ENCODE peak calls at places on chromosomes 5 and 9, in four cellular contexts. G, D, Q and B are unnamed samples.

GRCh38 chr9:121840838-121841760 is 189.7 kb downstream of the DAB2IP start:
- DNase-seq in G (no peak), D (no peak), Q (no peak), B (no peak)

GRCh38 chr9:134669556-134669955 is 28.0 kb downstream of the COL5A1 start:
- DNase-seq in G (no peak), D (no peak), Q (no peak), B (no peak)

GRCh38 chr5:40914835-40915234 is 5.5 kb downstream of the C7 start:
- DNase-seq in G (no peak), D (no peak), Q (no peak), B (no peak)

GRCh38 chr5:137923856-137924255 is 34.6 kb downstream of the PKD2L2 start:
- DNase-seq in G (no peak), D (no peak), Q (no peak), B (no peak)

GRCh38 chr5:72246954-72247442 is 73.0 kb downstream of the MRPS27 start:
- DNase-seq in G (no peak), D (peak), Q (no peak), B (no peak)

GRCh38 chr9:128323192-128323730 is 622 bp downstream of the COQ4 start:
- DNase-seq in G (no peak), D (no peak), Q (no peak), B (no peak)

GRCh38 chr9:89395931-89396710 is 77.8 kb downstream of the SECISBP2 start:
- DNase-seq in G (no peak), D (no peak), Q (no peak), B (no peak)

GRCh38 chr5:148972958-148973357 is 89.9 kb downstream of the SH3TC2 start:
- DNase-seq in G (peak), D (peak), Q (peak), B (peak)

GRCh38 chr9:136628287-136628686 is 34.4 kb upstream of the EGFL7 start:
- DNase-seq in G (no peak), D (no peak), Q (no peak), B (no peak)

GRCh38 chr9:33180526-33181184 is 13.5 kb upstream of the B4GALT1 start:
- DNase-seq in G (no peak), D (no peak), Q (no peak), B (no peak)

GRCh38 chr9:98871456-98872065 is 64.1 kb downstream of the GALNT12 start:
- DNase-seq in G (no peak), D (no peak), Q (no peak), B (no peak)

GRCh38 chr9:134891713-134892112 is 11.1 kb downstream of the FCN2 start:
- DNase-seq in G (no peak), D (no peak), Q (no peak), B (no peak)

GRCh38 chr9:82777366-82777765 is 285.6 kb downstream of the RASEF start:
- DNase-seq in G (no peak), D (no peak), Q (no peak), B (no peak)

GRCh38 chr5:41871866-41872265 is 1.6 kb upstream of the OXCT1 start:
- DNase-seq in G (no peak), D (peak), Q (no peak), B (no peak)

GRCh38 chr9:120937596-120937995 is 11.0 kb upstream of the TRAF1 start:
- DNase-seq in G (no peak), D (no peak), Q (no peak), B (no peak)

GRCh38 chr9:114096041-114096511 is 3.0 kb downstream of the KIF12 start:
- DNase-seq in G (no peak), D (no peak), Q (no peak), B (no peak)

GRCh38 chr9:94740191-94740874 is 13.8 kb downstream of the AOPEP start:
- DNase-seq in G (no peak), D (no peak), Q (no peak), B (no peak)

GRCh38 chr9:16133556-16134227 is 580.8 kb downstream of the CCDC171 start:
- DNase-seq in G (peak), D (peak), Q (peak), B (no peak)

GRCh38 chr5:149796025-149796424 is 65.9 kb downstream of the PPARGC1B start:
- DNase-seq in G (peak), D (no peak), Q (no peak), B (no peak)

DNA sequence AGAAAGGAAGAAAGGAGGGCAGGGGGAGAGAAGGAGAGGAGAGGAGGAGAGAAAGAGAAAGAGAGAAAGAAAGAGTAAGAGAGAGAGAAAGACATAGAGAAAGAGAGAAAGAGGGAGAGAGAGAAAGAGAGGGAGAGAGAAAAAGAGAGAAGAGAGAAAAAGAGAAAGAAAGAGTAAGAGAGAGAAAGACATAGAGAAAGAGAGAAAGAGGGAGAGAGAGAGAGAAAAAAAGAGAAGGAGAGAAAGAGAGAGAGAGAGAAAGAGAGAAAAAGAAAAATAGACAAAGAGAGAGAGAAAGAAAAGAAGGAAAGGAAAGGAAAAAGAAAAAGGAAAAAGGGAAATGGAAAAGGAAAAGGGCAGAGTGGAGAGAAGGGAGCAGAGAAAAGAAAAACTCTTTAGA is 411.7 kb downstream of the NFIB start:
- DNase-seq in G (no peak), D (no peak), Q (no peak), B (no peak)
- TF ChIP-seq CTCF in G (no peak), D (no peak), Q (no peak), B (no peak)

GRCh38 chr5:173923236-173924104 is 35.3 kb downstream of the CPEB4 start:
- DNase-seq in G (no peak), D (no peak), Q (no peak), B (no peak)
- H3K27ac ChIP-seq in G (no peak), D (no peak), Q (no peak), B (no peak)

GRCh38 chr5:85428426-85428934 is 1043.8 kb upstream of the EDIL3 start:
- DNase-seq in G (no peak), D (peak), Q (no peak), B (no peak)
- TF ChIP-seq CTCF in G (no peak), D (no peak), Q (no peak), B (no peak)

DNA sequence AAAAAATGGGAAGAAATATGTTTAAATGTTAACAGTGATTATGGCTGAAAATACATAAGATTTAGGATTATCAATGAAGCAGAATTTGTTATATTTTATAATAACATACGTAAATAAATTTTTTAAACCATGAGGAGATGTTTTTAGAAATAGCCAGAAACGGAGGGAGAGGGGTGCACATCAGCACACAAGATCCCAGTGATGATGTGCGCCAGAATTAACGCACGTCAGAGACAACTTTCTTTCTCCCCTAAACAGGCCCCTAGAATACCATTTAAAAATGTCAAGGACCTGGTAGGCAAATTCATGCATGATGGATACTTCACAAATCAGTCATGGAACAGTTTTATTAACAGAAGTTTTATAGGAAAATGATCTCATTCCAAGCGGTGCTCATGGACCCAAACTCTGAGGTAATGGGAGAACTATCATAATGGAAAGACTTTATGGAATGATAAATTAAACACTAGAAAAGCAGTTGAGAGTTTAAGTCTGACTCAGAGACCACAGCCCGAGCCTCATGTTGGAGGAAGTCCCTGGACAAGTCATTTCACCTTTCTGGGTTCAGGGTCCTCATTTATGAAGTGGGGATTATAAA is 258.9 kb upstream of the GAS1 start:
- DNase-seq in G (no peak), D (peak), Q (no peak), B (no peak)
- H3K27ac ChIP-seq in G (no peak), D (no peak), Q (no peak), B (no peak)